ENCODE peak calls at places on chromosomes 2 and 18, in nine cellular contexts. K is RKO; F is A172; I is H4; O is NCI-H526; N is NCI-H1436; G is activated naive CD4-positive, alpha-beta T cell; W is GM10248; B is neural crest cell. C is an unnamed sample.

GRCh38 chr2:222296311-222296736 is 2.5 kb downstream of the PAX3 start:
- DNase-seq in K (no peak), F (no peak), I (no peak), O (no peak), N (no peak), G (no peak), W (no peak), B (no peak), C (no peak)

GRCh38 chr2:219199470-219200211 is 6.9 kb upstream of the ZFAND2B start:
- DNase-seq in K (no peak), F (no peak), I (no peak), O (peak), N (no peak), G (no peak), W (no peak), B (no peak), C (no peak)

GRCh38 chr18:69484699-69485396 is 84.2 kb downstream of the DOK6 start:
- DNase-seq in K (peak), F (peak), I (peak), O (no peak), N (no peak), G (no peak), W (no peak), B (no peak), C (peak)

GRCh38 chr2:171226471-171226870 is 65.8 kb upstream of the TLK1 start:
- DNase-seq in K (no peak), F (no peak), I (no peak), O (no peak), N (no peak), G (no peak), W (no peak), B (no peak), C (no peak)

GRCh38 chr2:54898451-54899226 is 151.6 kb downstream of the RTN4 start:
- DNase-seq in K (no peak), F (no peak), I (no peak), O (no peak), N (no peak), G (no peak), W (no peak), B (no peak), C (no peak)

GRCh38 chr2:166784296-166784946 is 103.9 kb upstream of the XIRP2 start:
- DNase-seq in K (no peak), F (no peak), I (no peak), O (no peak), N (no peak), G (no peak), W (no peak), B (no peak), C (no peak)

GRCh38 chr2:223010641-223011040 is 41.3 kb upstream of the KCNE4 start:
- DNase-seq in K (no peak), F (no peak), I (no peak), O (no peak), N (no peak), G (no peak), W (no peak), B (no peak), C (no peak)

GRCh38 chr2:64114063-64114911 is 29.9 kb downstream of the PELI1 start:
- DNase-seq in K (no peak), F (peak), I (peak), O (no peak), N (no peak), G (no peak), W (no peak), B (no peak), C (no peak)

GRCh38 chr2:72138011-72138881 is 9.4 kb downstream of the CYP26B1 start:
- DNase-seq in K (no peak), F (no peak), I (no peak), O (no peak), N (no peak), G (no peak), W (no peak), B (no peak), C (no peak)

GRCh38 chr18:730692-731091 is 18.3 kb upstream of the ENOSF1 start:
- DNase-seq in K (no peak), F (no peak), I (no peak), O (no peak), N (no peak), G (no peak), W (no peak), B (no peak), C (no peak)

GRCh38 chr2:46499392-46499785 is 20.0 kb downstream of the TMEM247 start:
- DNase-seq in K (no peak), F (no peak), I (no peak), O (no peak), N (no peak), G (no peak), W (no peak), B (no peak), C (no peak)

GRCh38 chr2:27154481-27154880 is 5.7 kb downstream of the TCF23 start:
- DNase-seq in K (no peak), F (no peak), I (no peak), O (no peak), N (no peak), G (no peak), W (no peak), B (no peak), C (no peak)

GRCh38 chr18:10119528-10119927 is 205.7 kb downstream of the VAPA start:
- DNase-seq in K (no peak), F (no peak), I (no peak), O (no peak), N (no peak), G (no peak), W (no peak), B (no peak), C (no peak)